ENCODE peak calls at places on chromosomes 13 and 19, in six cellular contexts. One of them, this sample, is unnamed.

GRCh38 chr13:68428292-68428691 is 1198.2 kb upstream of the PCDH9 start:
- DNase-seq in fibroblast of pulmonary artery: no peak
- DNase-seq in ovary: no peak
- DNase-seq in thoracic aorta: no peak
- DNase-seq in tibial artery: no peak
- DNase-seq in fibroblast of the aortic adventitia: no peak
- DNase-seq in this sample: no peak

GRCh38 chr13:114310961-114311360 is 3.3 kb upstream of the CHAMP1 start:
- DNase-seq in thoracic aorta: no peak
- DNase-seq in fibroblast of pulmonary artery: no peak
- DNase-seq in ovary: no peak
- DNase-seq in tibial artery: no peak
- DNase-seq in fibroblast of the aortic adventitia: peak
- DNase-seq in this sample: no peak

GRCh38 chr13:54449922-54450321 is 1421.3 kb downstream of the OLFM4 start:
- DNase-seq in ovary: no peak
- DNase-seq in fibroblast of the aortic adventitia: no peak
- DNase-seq in thoracic aorta: no peak
- DNase-seq in tibial artery: no peak
- DNase-seq in fibroblast of pulmonary artery: no peak
- DNase-seq in this sample: peak

GRCh38 chr19:17854061-17854460 is 5.6 kb upstream of the RPL18A start:
- DNase-seq in fibroblast of the aortic adventitia: no peak
- DNase-seq in thoracic aorta: no peak
- DNase-seq in tibial artery: no peak
- DNase-seq in ovary: no peak
- DNase-seq in fibroblast of pulmonary artery: no peak
- DNase-seq in this sample: no peak

GRCh38 chr13:90594694-90595093 is 752.8 kb upstream of the MIR17HG start:
- DNase-seq in fibroblast of the aortic adventitia: peak
- DNase-seq in fibroblast of pulmonary artery: peak
- DNase-seq in tibial artery: no peak
- DNase-seq in ovary: no peak
- DNase-seq in thoracic aorta: no peak
- DNase-seq in this sample: no peak

GRCh38 chr13:51980918-51981317 is 30.3 kb downstream of the ATP7B start:
- DNase-seq in ovary: no peak
- DNase-seq in tibial artery: no peak
- DNase-seq in fibroblast of pulmonary artery: no peak
- DNase-seq in fibroblast of the aortic adventitia: no peak
- DNase-seq in thoracic aorta: no peak
- DNase-seq in this sample: no peak

GRCh38 chr19:40136818-40137217 is 46.1 kb upstream of the ZNF780A start:
- DNase-seq in fibroblast of pulmonary artery: no peak
- DNase-seq in ovary: no peak
- DNase-seq in fibroblast of the aortic adventitia: no peak
- DNase-seq in thoracic aorta: no peak
- DNase-seq in tibial artery: no peak
- DNase-seq in this sample: no peak

GRCh38 chr13:41384749-41385503 is 72.4 kb upstream of the RGCC start:
- DNase-seq in fibroblast of the aortic adventitia: peak
- DNase-seq in thoracic aorta: no peak
- DNase-seq in tibial artery: no peak
- DNase-seq in ovary: no peak
- DNase-seq in fibroblast of pulmonary artery: peak
- DNase-seq in this sample: no peak

GRCh38 chr19:4547303-4548237 is 7.7 kb upstream of the LRG1 start:
- DNase-seq in tibial artery: no peak
- DNase-seq in ovary: no peak
- DNase-seq in fibroblast of the aortic adventitia: no peak
- DNase-seq in fibroblast of pulmonary artery: peak
- DNase-seq in thoracic aorta: no peak
- DNase-seq in this sample: peak

GRCh38 chr19:29404951-29405727 is 120.7 kb upstream of the VSTM2B start:
- DNase-seq in tibial artery: no peak
- DNase-seq in fibroblast of pulmonary artery: no peak
- DNase-seq in fibroblast of the aortic adventitia: no peak
- DNase-seq in thoracic aorta: no peak
- DNase-seq in ovary: peak
- DNase-seq in this sample: no peak

GRCh38 chr13:95896302-95896701 is 156.9 kb downstream of the UGGT2 start:
- DNase-seq in tibial artery: no peak
- DNase-seq in fibroblast of pulmonary artery: peak
- DNase-seq in thoracic aorta: no peak
- DNase-seq in ovary: no peak
- DNase-seq in fibroblast of the aortic adventitia: peak
- DNase-seq in this sample: no peak

GRCh38 chr19:5070390-5070789 is 101.5 kb downstream of the KDM4B start:
- DNase-seq in fibroblast of the aortic adventitia: no peak
- DNase-seq in tibial artery: no peak
- DNase-seq in ovary: no peak
- DNase-seq in fibroblast of pulmonary artery: no peak
- DNase-seq in thoracic aorta: no peak
- DNase-seq in this sample: no peak

DNA sequence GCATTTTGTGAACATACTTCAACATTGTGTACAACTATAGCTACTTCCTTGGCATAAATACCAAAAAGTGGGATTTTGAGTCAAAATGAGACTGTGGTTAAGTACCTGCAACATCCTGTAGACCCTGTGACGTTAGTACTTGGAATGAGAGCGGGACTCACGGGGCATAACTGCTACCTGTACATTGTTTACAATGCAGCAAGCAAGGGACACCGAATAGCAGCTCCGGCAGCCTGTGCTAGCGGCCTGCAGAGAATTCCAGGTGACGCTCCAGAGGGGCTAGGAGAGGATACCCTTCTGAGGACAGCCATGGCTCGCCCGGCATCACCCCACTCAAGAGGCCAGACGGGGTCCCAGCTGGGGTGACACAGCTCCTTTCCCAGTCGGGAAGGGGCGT is 821 bp upstream of the ZNF331 start:
- DNase-seq in ovary: no peak
- DNase-seq in fibroblast of the aortic adventitia: no peak
- DNase-seq in thoracic aorta: no peak
- DNase-seq in fibroblast of pulmonary artery: no peak
- DNase-seq in tibial artery: no peak
- DNase-seq in this sample: no peak
- TF ChIP-seq CTCF in ovary: no peak
- TF ChIP-seq CTCF in fibroblast of the aortic adventitia: no peak
- TF ChIP-seq CTCF in thoracic aorta: no peak
- TF ChIP-seq CTCF in fibroblast of pulmonary artery: no peak
- TF ChIP-seq CTCF in tibial artery: no peak
- TF ChIP-seq CTCF in this sample: no peak

GRCh38 chr13:30865131-30866009 is 40.7 kb upstream of the MEDAG start:
- DNase-seq in tibial artery: peak
- DNase-seq in thoracic aorta: no peak
- DNase-seq in fibroblast of pulmonary artery: peak
- DNase-seq in ovary: peak
- DNase-seq in fibroblast of the aortic adventitia: peak
- DNase-seq in this sample: peak

GRCh38 chr13:30863796-30864195 is 42.3 kb upstream of the MEDAG start:
- DNase-seq in tibial artery: no peak
- DNase-seq in fibroblast of the aortic adventitia: no peak
- DNase-seq in thoracic aorta: no peak
- DNase-seq in ovary: no peak
- DNase-seq in fibroblast of pulmonary artery: no peak
- DNase-seq in this sample: no peak

GRCh38 chr13:30862707-30863106 is 43.4 kb upstream of the MEDAG start:
- DNase-seq in thoracic aorta: peak
- DNase-seq in fibroblast of pulmonary artery: no peak
- DNase-seq in ovary: peak
- DNase-seq in fibroblast of the aortic adventitia: no peak
- DNase-seq in tibial artery: peak
- DNase-seq in this sample: no peak

GRCh38 chr13:30863231-30863630 is 42.8 kb upstream of the MEDAG start:
- DNase-seq in fibroblast of pulmonary artery: no peak
- DNase-seq in ovary: no peak
- DNase-seq in fibroblast of the aortic adventitia: no peak
- DNase-seq in thoracic aorta: no peak
- DNase-seq in tibial artery: no peak
- DNase-seq in this sample: no peak

DNA sequence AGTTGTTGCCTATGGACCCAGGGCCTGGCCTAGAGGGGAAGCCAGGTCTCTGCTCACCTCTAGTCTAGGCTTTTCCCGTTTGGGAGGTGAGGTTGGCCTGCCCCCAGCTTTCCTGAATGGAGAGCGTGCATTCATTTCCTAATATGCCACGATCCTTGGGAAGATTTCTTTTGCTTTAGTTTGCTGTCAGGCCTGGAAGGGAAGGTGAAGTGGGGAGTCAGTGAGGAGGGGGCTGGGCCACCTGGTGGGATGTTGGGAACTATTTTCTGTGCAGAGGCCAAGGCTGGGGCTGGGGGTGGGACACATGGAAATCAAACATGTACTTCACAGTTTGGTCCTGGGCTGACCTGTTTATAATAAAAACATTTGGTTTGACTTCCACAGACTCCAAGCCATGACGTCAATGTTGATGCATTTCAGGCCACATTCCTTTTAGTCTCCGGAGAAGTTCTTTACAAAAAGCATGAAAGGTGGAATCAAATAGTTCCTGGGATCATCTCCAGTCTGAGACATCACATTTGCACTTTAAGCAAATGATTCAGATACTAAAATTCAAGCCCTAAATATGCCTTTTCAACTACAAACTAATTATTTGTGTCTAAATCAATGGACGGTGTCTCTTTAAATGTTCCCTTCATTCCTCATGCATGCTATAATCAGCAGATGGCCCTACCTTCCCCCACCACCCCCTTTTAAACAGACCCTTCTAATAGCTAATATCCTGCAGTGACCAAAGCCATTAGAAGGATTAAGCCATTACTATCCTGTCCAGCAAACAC is 41.5 kb upstream of the MEDAG start:
- DNase-seq in thoracic aorta: no peak
- DNase-seq in ovary: peak
- DNase-seq in fibroblast of the aortic adventitia: peak
- DNase-seq in fibroblast of pulmonary artery: peak
- DNase-seq in tibial artery: peak
- DNase-seq in this sample: no peak
- H3K4me3 ChIP-seq in thoracic aorta: peak
- H3K4me3 ChIP-seq in ovary: no peak
- H3K4me3 ChIP-seq in fibroblast of the aortic adventitia: no peak
- H3K4me3 ChIP-seq in fibroblast of pulmonary artery: no peak
- H3K4me3 ChIP-seq in tibial artery: no peak
- H3K4me3 ChIP-seq in this sample: no peak

GRCh38 chr13:44435142-44435982 is 61.7 kb downstream of the SERP2 start:
- DNase-seq in fibroblast of the aortic adventitia: peak
- DNase-seq in ovary: peak
- DNase-seq in thoracic aorta: peak
- DNase-seq in fibroblast of pulmonary artery: peak
- DNase-seq in tibial artery: peak
- DNase-seq in this sample: peak
- TF ChIP-seq CTCF in fibroblast of the aortic adventitia: no peak
- TF ChIP-seq CTCF in ovary: no peak
- TF ChIP-seq CTCF in thoracic aorta: no peak
- TF ChIP-seq CTCF in fibroblast of pulmonary artery: no peak
- TF ChIP-seq CTCF in tibial artery: no peak
- TF ChIP-seq CTCF in this sample: no peak

GRCh38 chr19:55253842-55254624 is 4.8 kb downstream of the PPP6R1 start:
- DNase-seq in ovary: no peak
- DNase-seq in tibial artery: no peak
- DNase-seq in fibroblast of pulmonary artery: no peak
- DNase-seq in thoracic aorta: no peak
- DNase-seq in fibroblast of the aortic adventitia: no peak
- DNase-seq in this sample: no peak
- H3K4me3 ChIP-seq in ovary: no peak
- H3K4me3 ChIP-seq in tibial artery: peak
- H3K4me3 ChIP-seq in fibroblast of pulmonary artery: no peak
- H3K4me3 ChIP-seq in thoracic aorta: peak
- H3K4me3 ChIP-seq in fibroblast of the aortic adventitia: peak
- H3K4me3 ChIP-seq in this sample: no peak

This sample was measured in LNCaP clone FGC.